ENCODE peak calls at places on chromosomes 2 and 18, in nine cellular contexts. A is T follicular helper cell, L is retina, G is A172, R is putamen, O is GM04503, I is NB4, Z is NCI-H1417, X is AML-193. F is an unnamed sample.

GRCh38 chr2:223536546-223536945 is 65.6 kb downstream of the SCG2 start:
- DNase-seq in A (no peak), L (no peak), G (no peak), R (no peak), O (no peak), I (no peak), Z (peak), X (no peak), F (no peak)

GRCh38 chr2:60353406-60353800 is 200.1 kb downstream of the BCL11A start:
- DNase-seq in A (no peak), L (peak), G (no peak), R (no peak), O (no peak), I (no peak), Z (no peak), X (no peak), F (no peak)

GRCh38 chr18:45677408-45677807 is 46.6 kb upstream of the SLC14A1 start:
- DNase-seq in A (no peak), L (peak), G (no peak), R (no peak), O (no peak), I (no peak), Z (no peak), X (no peak), F (no peak)

GRCh38 chr2:77387324-77387723 is 134.9 kb downstream of the LRRTM4 start:
- DNase-seq in A (no peak), L (no peak), G (no peak), R (no peak), O (no peak), I (no peak), Z (no peak), X (no peak), F (no peak)

GRCh38 chr18:32368170-32368569 is 102.5 kb downstream of the GAREM1 start:
- DNase-seq in A (no peak), L (no peak), G (no peak), R (no peak), O (no peak), I (no peak), Z (no peak), X (no peak), F (no peak)

GRCh38 chr2:152071077-152071476 is 27.8 kb downstream of the CACNB4 start:
- DNase-seq in A (no peak), L (no peak), G (no peak), R (no peak), O (no peak), I (no peak), Z (no peak), X (peak), F (no peak)

GRCh38 chr2:236665572-236666118 is 96.0 kb downstream of the ACKR3 start:
- DNase-seq in A (no peak), L (no peak), G (peak), R (no peak), O (no peak), I (no peak), Z (no peak), X (no peak), F (no peak)

GRCh38 chr18:58671941-58672565 is 788 bp downstream of the MALT1 start:
- DNase-seq in A (no peak), L (peak), G (no peak), R (no peak), O (no peak), I (peak), Z (no peak), X (no peak), F (no peak)

GRCh38 chr2:159290289-159290907 is 3.9 kb upstream of the WDSUB1 start:
- DNase-seq in A (no peak), L (no peak), G (peak), R (no peak), O (peak), I (peak), Z (peak), X (peak), F (no peak)

GRCh38 chr2:52347292-52347691 is 1315.4 kb upstream of the NRXN1 start:
- DNase-seq in A (no peak), L (no peak), G (no peak), R (no peak), O (no peak), I (no peak), Z (no peak), X (no peak), F (no peak)

GRCh38 chr2:177325554-177325953 is 61.0 kb upstream of the NFE2L2 start:
- DNase-seq in A (no peak), L (no peak), G (no peak), R (no peak), O (peak), I (no peak), Z (no peak), X (no peak), F (no peak)

GRCh38 chr2:109736177-109736827 is 57.8 kb upstream of the RGPD5 start:
- DNase-seq in A (no peak), L (peak), G (peak), R (peak), O (no peak), I (peak), Z (peak), X (peak), F (no peak)

GRCh38 chr2:56232912-56233311 is 49.1 kb downstream of the CCDC85A start:
- DNase-seq in A (no peak), L (no peak), G (no peak), R (no peak), O (no peak), I (no peak), Z (no peak), X (no peak), F (no peak)

GRCh38 chr2:223306371-223306770 is 254.4 kb downstream of the KCNE4 start:
- DNase-seq in A (no peak), L (no peak), G (peak), R (no peak), O (no peak), I (peak), Z (no peak), X (no peak), F (no peak)

GRCh38 chr2:21427606-21428005 is 303.8 kb downstream of the TDRD15 start:
- DNase-seq in A (no peak), L (no peak), G (no peak), R (no peak), O (no peak), I (no peak), Z (no peak), X (no peak), F (no peak)

GRCh38 chr2:230666446-230666845 is 46.2 kb upstream of the CAB39 start:
- DNase-seq in A (no peak), L (no peak), G (no peak), R (no peak), O (no peak), I (no peak), Z (no peak), X (no peak), F (no peak)

GRCh38 chr2:61670591-61671503 is 132.7 kb upstream of the XPO1 start:
- DNase-seq in A (no peak), L (peak), G (peak), R (peak), O (no peak), I (no peak), Z (no peak), X (no peak), F (no peak)

GRCh38 chr2:222307138-222307756 is 8.4 kb upstream of the PAX3 start:
- DNase-seq in A (no peak), L (peak), G (no peak), R (no peak), O (no peak), I (peak), Z (peak), X (no peak), F (no peak)

GRCh38 chr2:33494155-33494779 is 17.8 kb downstream of the RASGRP3 start:
- DNase-seq in A (no peak), L (no peak), G (peak), R (no peak), O (no peak), I (no peak), Z (no peak), X (no peak), F (no peak)

GRCh38 chr2:28821295-28821958 is 10.8 kb downstream of the SPDYA start:
- DNase-seq in A (peak), L (peak), G (peak), R (peak), O (no peak), I (peak), Z (peak), X (peak), F (peak)

GRCh38 chr18:79765491-79766245 is 32.1 kb upstream of the KCNG2 start:
- DNase-seq in A (no peak), L (peak), G (peak), R (no peak), O (no peak), I (no peak), Z (peak), X (no peak), F (no peak)

GRCh38 chr18:54947115-54947514 is 12.1 kb downstream of the CCDC68 start:
- DNase-seq in A (no peak), L (no peak), G (no peak), R (no peak), O (no peak), I (no peak), Z (peak), X (no peak), F (no peak)

GRCh38 chr18:28189400-28190239 is 12.7 kb upstream of the CDH2 start:
- DNase-seq in A (no peak), L (no peak), G (peak), R (no peak), O (no peak), I (peak), Z (peak), X (peak), F (no peak)

GRCh38 chr2:128622916-128623620 is 304.4 kb upstream of the HS6ST1 start:
- DNase-seq in A (no peak), L (no peak), G (no peak), R (no peak), O (no peak), I (no peak), Z (no peak), X (no peak), F (no peak)

GRCh38 chr2:201129044-201129505 is 13.1 kb downstream of the CFLAR start:
- DNase-seq in A (no peak), L (no peak), G (peak), R (no peak), O (peak), I (peak), Z (no peak), X (no peak), F (no peak)

GRCh38 chr2:178484245-178485041 is 4.2 kb downstream of the PLEKHA3 start:
- DNase-seq in A (no peak), L (no peak), G (no peak), R (peak), O (no peak), I (no peak), Z (peak), X (no peak), F (no peak)

GRCh38 chr2:191560594-191560993 is 117.3 kb upstream of the NABP1 start:
- DNase-seq in A (no peak), L (no peak), G (no peak), R (no peak), O (no peak), I (no peak), Z (no peak), X (no peak), F (no peak)

GRCh38 chr2:46749042-46749461 is 166.6 kb downstream of the MCFD2 start:
- DNase-seq in A (no peak), L (no peak), G (peak), R (no peak), O (peak), I (peak), Z (no peak), X (no peak), F (no peak)

GRCh38 chr18:28905509-28905908 is 728.6 kb upstream of the CDH2 start:
- DNase-seq in A (no peak), L (no peak), G (peak), R (no peak), O (no peak), I (peak), Z (no peak), X (no peak), F (no peak)

GRCh38 chr2:11344956-11345671 is 678 bp upstream of the ROCK2 start:
- DNase-seq in A (peak), L (peak), G (peak), R (peak), O (peak), I (peak), Z (no peak), X (peak), F (no peak)

GRCh38 chr2:39494784-39495251 is 57.7 kb upstream of the MAP4K3 start:
- DNase-seq in A (no peak), L (no peak), G (peak), R (no peak), O (peak), I (no peak), Z (no peak), X (no peak), F (no peak)

GRCh38 chr18:79439201-79440023 is 43.7 kb downstream of the NFATC1 start:
- DNase-seq in A (peak), L (peak), G (peak), R (no peak), O (peak), I (peak), Z (no peak), X (no peak), F (peak)

GRCh38 chr2:122390406-122390805 is 635.0 kb downstream of the TSN start:
- DNase-seq in A (no peak), L (no peak), G (no peak), R (no peak), O (no peak), I (peak), Z (no peak), X (no peak), F (no peak)

GRCh38 chr2:177143444-177143843 is 69.2 kb upstream of the HNRNPA3 start:
- DNase-seq in A (no peak), L (no peak), G (peak), R (no peak), O (peak), I (no peak), Z (no peak), X (no peak), F (no peak)

GRCh38 chr2:207061181-207061580 is 104.6 kb downstream of the KLF7 start:
- DNase-seq in A (no peak), L (no peak), G (no peak), R (no peak), O (no peak), I (no peak), Z (no peak), X (no peak), F (no peak)